ENCODE peak calls at places on chromosomes 13 and 19, in four cellular contexts. L is fibroblast of mammary gland, E is SK-MEL-5, B is NCI-H446. T is an unnamed sample.

GRCh38 chr13:113598481-113598880 is 13.9 kb downstream of the TFDP1 start:
- DNase-seq in L (no peak), E (no peak), B (no peak), T (no peak)

GRCh38 chr13:111338841-111339240 is 18.4 kb downstream of the TEX29 start:
- DNase-seq in L (no peak), E (no peak), B (no peak), T (no peak)

GRCh38 chr13:60397693-60398437 is 845 bp downstream of the TDRD3 start:
- DNase-seq in L (peak), E (peak), B (peak), T (peak)

GRCh38 chr19:42197375-42197817 is 20.1 kb downstream of the DEDD2 start:
- DNase-seq in L (no peak), E (no peak), B (no peak), T (no peak)

GRCh38 chr13:49366841-49367240 is 77.0 kb downstream of the CAB39L start:
- DNase-seq in L (peak), E (no peak), B (no peak), T (no peak)

GRCh38 chr13:26473571-26474230 is 83.8 kb upstream of the WASF3 start:
- DNase-seq in L (no peak), E (no peak), B (no peak), T (no peak)

GRCh38 chr13:99316657-99317244 is 9.6 kb upstream of the GPR183 start:
- DNase-seq in L (no peak), E (no peak), B (no peak), T (no peak)

GRCh38 chr13:99380921-99381645 is 73.9 kb upstream of the GPR183 start:
- DNase-seq in L (no peak), E (no peak), B (no peak), T (no peak)

GRCh38 chr13:78137404-78138142 is 218.9 kb upstream of the EDNRB start:
- DNase-seq in L (peak), E (peak), B (peak), T (peak)

GRCh38 chr19:51820821-51821446 is 26.0 kb downstream of the FPR3 start:
- DNase-seq in L (no peak), E (no peak), B (no peak), T (no peak)

GRCh38 chr13:25886438-25887214 is 165.2 kb downstream of the SHISA2 start:
- DNase-seq in L (peak), E (no peak), B (no peak), T (no peak)

GRCh38 chr13:23987331-23987730 is 90.0 kb upstream of the C1QTNF9B start:
- DNase-seq in L (peak), E (no peak), B (no peak), T (no peak)

GRCh38 chr13:40475617-40476016 is 190.8 kb downstream of the FOXO1 start:
- DNase-seq in L (no peak), E (no peak), B (no peak), T (no peak)

GRCh38 chr13:49540552-49540951 is 44.8 kb downstream of the PHF11 start:
- DNase-seq in L (peak), E (peak), B (no peak), T (no peak)

GRCh38 chr13:46173656-46174055 is 8.3 kb downstream of the LCP1 start:
- DNase-seq in L (no peak), E (no peak), B (no peak), T (no peak)

GRCh38 chr13:51818771-51819511 is 15.0 kb upstream of the DHRS12 start:
- DNase-seq in L (no peak), E (no peak), B (no peak), T (no peak)

GRCh38 chr19:55146078-55146647 is 2.8 kb downstream of the TNNT1 start:
- DNase-seq in L (peak), E (peak), B (peak), T (no peak)

GRCh38 chr13:51844862-51845573 is at the start of gene TMEM272:
- DNase-seq in L (peak), E (peak), B (peak), T (no peak)

GRCh38 chr13:64855506-64855905 is 2374.6 kb downstream of the PCDH9 start:
- DNase-seq in L (peak), E (no peak), B (peak), T (no peak)

GRCh38 chr13:111212517-111212873 is 97.4 kb downstream of the ARHGEF7 start:
- DNase-seq in L (no peak), E (no peak), B (no peak), T (no peak)

GRCh38 chr13:109330941-109331340 is 455.4 kb downstream of the IRS2 start:
- DNase-seq in L (peak), E (no peak), B (no peak), T (no peak)

GRCh38 chr13:91776650-91777193 is 378.3 kb downstream of the GPC5 start:
- DNase-seq in L (no peak), E (no peak), B (no peak), T (no peak)

GRCh38 chr19:10537668-10538067 is 6.0 kb upstream of the ATG4D start:
- DNase-seq in L (no peak), E (no peak), B (no peak), T (no peak)

GRCh38 chr13:97369269-97369893 is 64.6 kb upstream of the RAP2A start:
- DNase-seq in L (peak), E (peak), B (no peak), T (no peak)

GRCh38 chr19:347946-348861 is 3.6 kb upstream of the MIER2 start:
- DNase-seq in L (no peak), E (no peak), B (no peak), T (no peak)

GRCh38 chr13:51974485-51974884 is 36.8 kb downstream of the ATP7B start:
- DNase-seq in L (no peak), E (no peak), B (no peak), T (no peak)

GRCh38 chr13:97256343-97256783 is 34.2 kb downstream of the MBNL2 start:
- DNase-seq in L (peak), E (peak), B (no peak), T (no peak)

GRCh38 chr19:47483800-47484690 is at the start of gene KPTN:
- DNase-seq in L (peak), E (peak), B (peak), T (peak)

GRCh38 chr13:95002968-95003813 is 290.8 kb upstream of the SOX21 start:
- DNase-seq in L (no peak), E (no peak), B (no peak), T (no peak)

GRCh38 chr13:114064516-114065140 is 67.8 kb downstream of the RASA3 start:
- DNase-seq in L (peak), E (peak), B (no peak), T (no peak)

GRCh38 chr19:3365447-3366103 is 808 bp upstream of the NFIC start:
- DNase-seq in L (peak), E (peak), B (peak), T (no peak)

GRCh38 chr19:6239401-6239844 is 40.4 kb downstream of the MLLT1 start:
- DNase-seq in L (peak), E (no peak), B (no peak), T (no peak)

GRCh38 chr13:28434934-28435333 is 60.0 kb downstream of the FLT1 start:
- DNase-seq in L (no peak), E (no peak), B (no peak), T (no peak)

GRCh38 chr19:48797103-48797502 is 13.7 kb downstream of the BCAT2 start:
- DNase-seq in L (no peak), E (no peak), B (no peak), T (no peak)

T was measured in DMS 273 treated with DMSO at 0.1 percent for 48 hours.